ENCODE peak calls at places on chromosomes 13 and 19, in eight cellular contexts. One of them, this sample, is unnamed.

GRCh38 chr13:73914119-73914518 is 220.1 kb downstream of the KLF12 start:
- DNase-seq in nucleus accumbens: no peak
- DNase-seq in NCI-H446 treated with DMSO at 0.1 percent for 48 hours: no peak
- DNase-seq in EL: no peak
- DNase-seq in AG04450: no peak
- DNase-seq in OCI-LY7: peak; percentile 62
- DNase-seq in iris pigment epithelial cell: no peak
- DNase-seq in DMS79 treated with DMSO at 0.1 percent for 48 hours: no peak
- DNase-seq in this sample: no peak

GRCh38 chr13:110015253-110015652 is 228.9 kb upstream of the IRS2 start:
- DNase-seq in nucleus accumbens: no peak
- DNase-seq in NCI-H446 treated with DMSO at 0.1 percent for 48 hours: no peak
- DNase-seq in EL: no peak
- DNase-seq in AG04450: no peak
- DNase-seq in OCI-LY7: no peak
- DNase-seq in iris pigment epithelial cell: peak; percentile 74
- DNase-seq in DMS79 treated with DMSO at 0.1 percent for 48 hours: peak; percentile 100
- DNase-seq in this sample: no peak

GRCh38 chr13:25286308-25286968 is 850 bp downstream of the MTMR6 start:
- DNase-seq in nucleus accumbens: peak; percentile 39
- DNase-seq in NCI-H446 treated with DMSO at 0.1 percent for 48 hours: no peak
- DNase-seq in EL: peak; percentile 62
- DNase-seq in AG04450: no peak
- DNase-seq in OCI-LY7: peak; percentile 72
- DNase-seq in iris pigment epithelial cell: peak; percentile 55
- DNase-seq in DMS79 treated with DMSO at 0.1 percent for 48 hours: peak; percentile 15
- DNase-seq in this sample: peak; percentile 35

GRCh38 chr19:1813197-1813836 is 1.2 kb upstream of the ATP8B3 start:
- DNase-seq in nucleus accumbens: no peak
- DNase-seq in NCI-H446 treated with DMSO at 0.1 percent for 48 hours: no peak
- DNase-seq in EL: no peak
- DNase-seq in AG04450: no peak
- DNase-seq in OCI-LY7: no peak
- DNase-seq in iris pigment epithelial cell: no peak
- DNase-seq in DMS79 treated with DMSO at 0.1 percent for 48 hours: no peak
- DNase-seq in this sample: no peak

GRCh38 chr19:46944918-46945628 is 74.6 kb upstream of the NPAS1 start:
- DNase-seq in nucleus accumbens: peak; percentile 62
- DNase-seq in NCI-H446 treated with DMSO at 0.1 percent for 48 hours: no peak
- DNase-seq in EL: peak; percentile 47
- DNase-seq in AG04450: no peak
- DNase-seq in OCI-LY7: no peak
- DNase-seq in iris pigment epithelial cell: peak; percentile 62
- DNase-seq in DMS79 treated with DMSO at 0.1 percent for 48 hours: peak; percentile 65
- DNase-seq in this sample: no peak

GRCh38 chr13:110409581-110409992 is 102.5 kb downstream of the COL4A2 start:
- DNase-seq in nucleus accumbens: no peak
- DNase-seq in NCI-H446 treated with DMSO at 0.1 percent for 48 hours: no peak
- DNase-seq in EL: peak; percentile 92
- DNase-seq in AG04450: no peak
- DNase-seq in OCI-LY7: no peak
- DNase-seq in iris pigment epithelial cell: peak; percentile 78
- DNase-seq in DMS79 treated with DMSO at 0.1 percent for 48 hours: no peak
- DNase-seq in this sample: peak; percentile 75

GRCh38 chr19:2949939-2950285 is 5.1 kb upstream of the ZNF77 start:
- DNase-seq in nucleus accumbens: no peak
- DNase-seq in NCI-H446 treated with DMSO at 0.1 percent for 48 hours: no peak
- DNase-seq in EL: peak; percentile 23
- DNase-seq in AG04450: no peak
- DNase-seq in OCI-LY7: peak; percentile 59
- DNase-seq in iris pigment epithelial cell: peak; percentile 65
- DNase-seq in DMS79 treated with DMSO at 0.1 percent for 48 hours: peak; percentile 32
- DNase-seq in this sample: peak; percentile 35

GRCh38 chr13:110559429-110559943 is 2.0 kb downstream of the RAB20 start:
- DNase-seq in nucleus accumbens: no peak
- DNase-seq in NCI-H446 treated with DMSO at 0.1 percent for 48 hours: no peak
- DNase-seq in EL: peak; percentile 42
- DNase-seq in AG04450: no peak
- DNase-seq in OCI-LY7: no peak
- DNase-seq in iris pigment epithelial cell: peak; percentile 65
- DNase-seq in DMS79 treated with DMSO at 0.1 percent for 48 hours: peak; percentile 73
- DNase-seq in this sample: no peak

GRCh38 chr13:59086147-59086546 is 1077.6 kb downstream of the DIAPH3 start:
- DNase-seq in nucleus accumbens: no peak
- DNase-seq in NCI-H446 treated with DMSO at 0.1 percent for 48 hours: no peak
- DNase-seq in EL: peak; percentile 2
- DNase-seq in AG04450: peak; percentile 27
- DNase-seq in OCI-LY7: no peak
- DNase-seq in iris pigment epithelial cell: peak; percentile 97
- DNase-seq in DMS79 treated with DMSO at 0.1 percent for 48 hours: no peak
- DNase-seq in this sample: no peak

GRCh38 chr13:110913911-110914292 is 967 bp downstream of the ANKRD10 start:
- DNase-seq in nucleus accumbens: peak; percentile 69
- DNase-seq in NCI-H446 treated with DMSO at 0.1 percent for 48 hours: no peak
- DNase-seq in EL: no peak
- DNase-seq in AG04450: no peak
- DNase-seq in OCI-LY7: peak; percentile 4
- DNase-seq in iris pigment epithelial cell: peak; percentile 70
- DNase-seq in DMS79 treated with DMSO at 0.1 percent for 48 hours: peak; percentile 59
- DNase-seq in this sample: no peak

GRCh38 chr19:18437481-18438330 is at the start of gene ISYNA1:
- DNase-seq in nucleus accumbens: no peak
- DNase-seq in NCI-H446 treated with DMSO at 0.1 percent for 48 hours: no peak
- DNase-seq in EL: peak; percentile 59
- DNase-seq in AG04450: no peak
- DNase-seq in OCI-LY7: no peak
- DNase-seq in iris pigment epithelial cell: peak; percentile 72
- DNase-seq in DMS79 treated with DMSO at 0.1 percent for 48 hours: peak; percentile 50
- DNase-seq in this sample: peak; percentile 63

GRCh38 chr19:1360818-1361461 is 22.8 kb upstream of the NDUFS7 start:
- DNase-seq in nucleus accumbens: peak; percentile 77
- DNase-seq in NCI-H446 treated with DMSO at 0.1 percent for 48 hours: no peak
- DNase-seq in EL: peak; percentile 86
- DNase-seq in AG04450: peak; percentile 58
- DNase-seq in OCI-LY7: no peak
- DNase-seq in iris pigment epithelial cell: peak; percentile 73
- DNase-seq in DMS79 treated with DMSO at 0.1 percent for 48 hours: no peak
- DNase-seq in this sample: peak; percentile 60

GRCh38 chr13:37134411-37135041 is 29.1 kb upstream of the CSNK1A1L start:
- DNase-seq in nucleus accumbens: no peak
- DNase-seq in NCI-H446 treated with DMSO at 0.1 percent for 48 hours: no peak
- DNase-seq in EL: peak; percentile 71
- DNase-seq in AG04450: peak; percentile 79
- DNase-seq in OCI-LY7: no peak
- DNase-seq in iris pigment epithelial cell: peak; percentile 99
- DNase-seq in DMS79 treated with DMSO at 0.1 percent for 48 hours: no peak
- DNase-seq in this sample: no peak

GRCh38 chr13:112806761-112807652 is 117.2 kb downstream of the ATP11A start:
- DNase-seq in nucleus accumbens: no peak
- DNase-seq in NCI-H446 treated with DMSO at 0.1 percent for 48 hours: no peak
- DNase-seq in EL: no peak
- DNase-seq in AG04450: no peak
- DNase-seq in OCI-LY7: no peak
- DNase-seq in iris pigment epithelial cell: no peak
- DNase-seq in DMS79 treated with DMSO at 0.1 percent for 48 hours: no peak
- DNase-seq in this sample: no peak

GRCh38 chr13:31227063-31227462 is 27.3 kb downstream of the B3GLCT start:
- DNase-seq in nucleus accumbens: no peak
- DNase-seq in NCI-H446 treated with DMSO at 0.1 percent for 48 hours: no peak
- DNase-seq in EL: peak; percentile 49
- DNase-seq in AG04450: no peak
- DNase-seq in OCI-LY7: no peak
- DNase-seq in iris pigment epithelial cell: peak; percentile 24
- DNase-seq in DMS79 treated with DMSO at 0.1 percent for 48 hours: no peak
- DNase-seq in this sample: no peak

GRCh38 chr13:25347156-25347555 is 24.6 kb upstream of the ATP8A2 start:
- DNase-seq in nucleus accumbens: no peak
- DNase-seq in NCI-H446 treated with DMSO at 0.1 percent for 48 hours: no peak
- DNase-seq in EL: no peak
- DNase-seq in AG04450: no peak
- DNase-seq in OCI-LY7: no peak
- DNase-seq in iris pigment epithelial cell: no peak
- DNase-seq in DMS79 treated with DMSO at 0.1 percent for 48 hours: no peak
- DNase-seq in this sample: no peak

GRCh38 chr13:110308377-110309158 is 1.5 kb downstream of the COL4A2 start:
- DNase-seq in nucleus accumbens: no peak
- DNase-seq in NCI-H446 treated with DMSO at 0.1 percent for 48 hours: no peak
- DNase-seq in EL: peak; percentile 69
- DNase-seq in AG04450: no peak
- DNase-seq in OCI-LY7: no peak
- DNase-seq in iris pigment epithelial cell: peak; percentile 69
- DNase-seq in DMS79 treated with DMSO at 0.1 percent for 48 hours: peak; percentile 86
- DNase-seq in this sample: peak; percentile 16

This sample was measured in COLO829.